ENCODE peak calls at places on chromosomes 13 and 19, in nine cellular contexts. One of them, this sample, is unnamed.

GRCh38 chr13:102443234-102443633 is 41.4 kb upstream of the FGF14 start:
- DNase-seq in AG04450: no peak
- DNase-seq in heart left ventricle: no peak
- DNase-seq in colonic mucosa: no peak
- DNase-seq in type B pancreatic cell: no peak
- DNase-seq in GM10248: no peak
- DNase-seq in kidney: no peak
- DNase-seq in cardiac fibroblast: no peak
- DNase-seq in endothelial cell: no peak
- DNase-seq in this sample: no peak

GRCh38 chr13:50320297-50320862 is 305.1 kb downstream of the KCNRG start:
- DNase-seq in AG04450: peak; percentile 4
- DNase-seq in heart left ventricle: no peak
- DNase-seq in colonic mucosa: no peak
- DNase-seq in type B pancreatic cell: no peak
- DNase-seq in GM10248: no peak
- DNase-seq in kidney: no peak
- DNase-seq in cardiac fibroblast: peak; percentile 42
- DNase-seq in endothelial cell: no peak
- DNase-seq in this sample: no peak

GRCh38 chr13:72122661-72123060 is 255.7 kb upstream of the DACH1 start:
- DNase-seq in AG04450: no peak
- DNase-seq in heart left ventricle: no peak
- DNase-seq in colonic mucosa: no peak
- DNase-seq in type B pancreatic cell: no peak
- DNase-seq in GM10248: no peak
- DNase-seq in kidney: no peak
- DNase-seq in cardiac fibroblast: no peak
- DNase-seq in endothelial cell: no peak
- DNase-seq in this sample: no peak

GRCh38 chr19:49057636-49058234 is at the start of gene CGB7:
- DNase-seq in AG04450: no peak
- DNase-seq in heart left ventricle: peak; percentile 77
- DNase-seq in colonic mucosa: peak; percentile 89
- DNase-seq in type B pancreatic cell: peak; percentile 72
- DNase-seq in GM10248: no peak
- DNase-seq in kidney: peak; percentile 86
- DNase-seq in cardiac fibroblast: peak; percentile 61
- DNase-seq in endothelial cell: peak; percentile 63
- DNase-seq in this sample: no peak

GRCh38 chr13:29909975-29910674 is 59.7 kb upstream of the UBL3 start:
- DNase-seq in AG04450: no peak
- DNase-seq in heart left ventricle: no peak
- DNase-seq in colonic mucosa: no peak
- DNase-seq in type B pancreatic cell: no peak
- DNase-seq in GM10248: no peak
- DNase-seq in kidney: no peak
- DNase-seq in cardiac fibroblast: peak; percentile 53
- DNase-seq in endothelial cell: no peak
- DNase-seq in this sample: peak; percentile 36

GRCh38 chr19:41563847-41564514 is 12.0 kb upstream of the CEACAM21 start:
- DNase-seq in AG04450: no peak
- DNase-seq in heart left ventricle: no peak
- DNase-seq in colonic mucosa: no peak
- DNase-seq in type B pancreatic cell: no peak
- DNase-seq in GM10248: peak; percentile 28
- DNase-seq in kidney: no peak
- DNase-seq in cardiac fibroblast: no peak
- DNase-seq in endothelial cell: no peak
- DNase-seq in this sample: peak; percentile 49

GRCh38 chr13:73146705-73147104 is 87.9 kb downstream of the KLF5 start:
- DNase-seq in AG04450: no peak
- DNase-seq in heart left ventricle: no peak
- DNase-seq in colonic mucosa: no peak
- DNase-seq in type B pancreatic cell: no peak
- DNase-seq in GM10248: no peak
- DNase-seq in kidney: no peak
- DNase-seq in cardiac fibroblast: no peak
- DNase-seq in endothelial cell: no peak
- DNase-seq in this sample: no peak

GRCh38 chr19:5921777-5922176 is 7.7 kb downstream of the CAPS start:
- DNase-seq in AG04450: no peak
- DNase-seq in heart left ventricle: no peak
- DNase-seq in colonic mucosa: no peak
- DNase-seq in type B pancreatic cell: no peak
- DNase-seq in GM10248: no peak
- DNase-seq in kidney: no peak
- DNase-seq in cardiac fibroblast: no peak
- DNase-seq in endothelial cell: no peak
- DNase-seq in this sample: no peak

DNA sequence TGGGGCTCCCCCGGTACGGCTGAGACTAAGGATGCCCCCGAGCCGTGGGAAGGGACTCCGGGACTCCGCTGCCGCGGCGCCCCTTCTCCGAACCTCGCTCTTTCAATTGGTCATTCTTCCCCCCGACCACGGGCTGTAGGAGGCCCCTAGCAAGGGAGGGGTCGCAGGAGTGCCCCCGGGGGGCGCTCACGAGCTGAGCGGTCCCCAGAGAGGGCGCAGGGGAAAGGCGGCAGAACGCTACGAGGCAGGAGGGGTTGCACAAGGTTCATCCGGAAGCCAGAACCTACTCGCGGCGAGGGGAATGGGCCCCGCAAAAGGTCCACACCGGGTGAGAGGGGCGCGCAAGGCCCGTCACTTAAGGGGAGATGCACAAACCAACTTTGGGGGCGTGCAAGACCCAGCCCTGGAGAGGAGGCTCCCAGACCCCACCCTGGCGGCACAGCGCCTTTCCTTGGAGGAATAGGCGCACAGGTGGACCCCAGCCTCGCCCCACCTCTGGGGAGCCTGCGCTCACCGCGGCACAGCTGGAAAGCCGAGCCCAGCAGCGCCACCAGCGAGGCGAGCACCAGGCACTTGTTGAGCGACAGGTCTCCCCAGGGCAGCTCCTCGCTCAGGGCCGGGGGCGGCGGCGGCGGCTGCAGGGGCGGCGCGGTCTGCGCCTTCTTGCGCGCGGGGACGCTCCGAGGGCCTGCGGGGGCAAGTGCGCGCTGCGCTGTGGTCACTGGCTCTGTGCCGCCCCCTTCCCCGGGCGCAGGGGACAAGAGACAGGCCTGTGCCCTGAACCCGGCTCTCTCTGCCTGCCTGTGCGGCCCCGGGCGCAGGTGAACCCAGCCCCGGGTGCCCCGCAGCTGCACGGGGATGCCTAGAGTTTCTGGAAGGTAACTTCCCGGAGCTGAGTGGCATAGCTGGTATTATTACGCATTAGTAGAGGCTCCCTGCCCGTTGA is 2.8 kb downstream of the JSRP1 start:
- DNase-seq in AG04450: no peak
- DNase-seq in heart left ventricle: no peak
- DNase-seq in colonic mucosa: no peak
- DNase-seq in type B pancreatic cell: peak; percentile 74
- DNase-seq in GM10248: no peak
- DNase-seq in kidney: peak; percentile 74
- DNase-seq in cardiac fibroblast: no peak
- DNase-seq in endothelial cell: no peak
- DNase-seq in this sample: no peak
- TF ChIP-seq CTCF in AG04450: peak; percentile 22
- TF ChIP-seq CTCF in heart left ventricle: no peak
- TF ChIP-seq CTCF in colonic mucosa: no peak
- TF ChIP-seq CTCF in type B pancreatic cell: peak; percentile 52
- TF ChIP-seq CTCF in GM10248: peak; percentile 67
- TF ChIP-seq CTCF in kidney: no peak
- TF ChIP-seq CTCF in cardiac fibroblast: no peak
- TF ChIP-seq CTCF in endothelial cell: peak; percentile 0
- TF ChIP-seq CTCF in this sample: peak; percentile 30

GRCh38 chr13:23159587-23160240 is 21.1 kb upstream of the SGCG start:
- DNase-seq in AG04450: no peak
- DNase-seq in heart left ventricle: no peak
- DNase-seq in colonic mucosa: no peak
- DNase-seq in type B pancreatic cell: no peak
- DNase-seq in GM10248: peak; percentile 20
- DNase-seq in kidney: no peak
- DNase-seq in cardiac fibroblast: no peak
- DNase-seq in endothelial cell: peak; percentile 25
- DNase-seq in this sample: no peak

GRCh38 chr13:23160241-23161175 is 20.3 kb upstream of the SGCG start:
- DNase-seq in AG04450: no peak
- DNase-seq in heart left ventricle: no peak
- DNase-seq in colonic mucosa: no peak
- DNase-seq in type B pancreatic cell: no peak
- DNase-seq in GM10248: no peak
- DNase-seq in kidney: no peak
- DNase-seq in cardiac fibroblast: no peak
- DNase-seq in endothelial cell: no peak
- DNase-seq in this sample: no peak

GRCh38 chr13:23161176-23161825 is 19.5 kb upstream of the SGCG start:
- DNase-seq in AG04450: no peak
- DNase-seq in heart left ventricle: no peak
- DNase-seq in colonic mucosa: no peak
- DNase-seq in type B pancreatic cell: no peak
- DNase-seq in GM10248: no peak
- DNase-seq in kidney: no peak
- DNase-seq in cardiac fibroblast: no peak
- DNase-seq in endothelial cell: no peak
- DNase-seq in this sample: no peak

GRCh38 chr13:23159205-23159586 is 21.6 kb upstream of the SGCG start:
- DNase-seq in AG04450: no peak
- DNase-seq in heart left ventricle: no peak
- DNase-seq in colonic mucosa: peak; percentile 42
- DNase-seq in type B pancreatic cell: no peak
- DNase-seq in GM10248: peak; percentile 41
- DNase-seq in kidney: no peak
- DNase-seq in cardiac fibroblast: peak; percentile 16
- DNase-seq in endothelial cell: peak; percentile 74
- DNase-seq in this sample: no peak
- TF ChIP-seq CTCF in AG04450: peak; percentile 74
- TF ChIP-seq CTCF in heart left ventricle: peak; percentile 44
- TF ChIP-seq CTCF in colonic mucosa: peak; percentile 13
- TF ChIP-seq CTCF in type B pancreatic cell: peak; percentile 88
- TF ChIP-seq CTCF in GM10248: peak; percentile 41
- TF ChIP-seq CTCF in kidney: peak; percentile 19
- TF ChIP-seq CTCF in cardiac fibroblast: peak; percentile 73
- TF ChIP-seq CTCF in endothelial cell: peak; percentile 74
- TF ChIP-seq CTCF in this sample: peak; percentile 77

DNA sequence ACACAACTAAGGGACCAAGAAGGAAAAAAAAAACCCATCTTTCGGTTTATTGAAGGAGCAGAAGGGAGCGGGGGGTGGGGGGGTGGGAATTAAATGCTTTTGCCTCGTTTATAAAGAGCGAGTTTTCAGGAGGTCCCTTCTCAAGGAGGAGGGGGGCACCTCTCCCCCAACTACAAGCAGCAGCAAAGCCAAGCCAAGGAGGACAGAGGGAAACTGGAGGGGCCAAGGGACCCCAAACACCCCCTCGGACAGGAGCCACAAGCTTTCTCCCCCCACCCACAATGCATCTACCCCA is 2.4 kb downstream of the IRF2BP1 start:
- DNase-seq in AG04450: no peak
- DNase-seq in heart left ventricle: no peak
- DNase-seq in colonic mucosa: no peak
- DNase-seq in type B pancreatic cell: no peak
- DNase-seq in GM10248: no peak
- DNase-seq in kidney: no peak
- DNase-seq in cardiac fibroblast: no peak
- DNase-seq in endothelial cell: no peak
- DNase-seq in this sample: no peak
- TF ChIP-seq CTCF in AG04450: no peak
- TF ChIP-seq CTCF in heart left ventricle: no peak
- TF ChIP-seq CTCF in colonic mucosa: peak; percentile 47
- TF ChIP-seq CTCF in type B pancreatic cell: peak; percentile 29
- TF ChIP-seq CTCF in GM10248: no peak
- TF ChIP-seq CTCF in kidney: no peak
- TF ChIP-seq CTCF in cardiac fibroblast: no peak
- TF ChIP-seq CTCF in endothelial cell: no peak
- TF ChIP-seq CTCF in this sample: peak; percentile 32

GRCh38 chr19:37313335-37313627 is 57.6 kb upstream of the ZNF527 start:
- DNase-seq in AG04450: no peak
- DNase-seq in heart left ventricle: no peak
- DNase-seq in colonic mucosa: no peak
- DNase-seq in type B pancreatic cell: no peak
- DNase-seq in GM10248: no peak
- DNase-seq in kidney: no peak
- DNase-seq in cardiac fibroblast: no peak
- DNase-seq in endothelial cell: no peak
- DNase-seq in this sample: no peak

DNA sequence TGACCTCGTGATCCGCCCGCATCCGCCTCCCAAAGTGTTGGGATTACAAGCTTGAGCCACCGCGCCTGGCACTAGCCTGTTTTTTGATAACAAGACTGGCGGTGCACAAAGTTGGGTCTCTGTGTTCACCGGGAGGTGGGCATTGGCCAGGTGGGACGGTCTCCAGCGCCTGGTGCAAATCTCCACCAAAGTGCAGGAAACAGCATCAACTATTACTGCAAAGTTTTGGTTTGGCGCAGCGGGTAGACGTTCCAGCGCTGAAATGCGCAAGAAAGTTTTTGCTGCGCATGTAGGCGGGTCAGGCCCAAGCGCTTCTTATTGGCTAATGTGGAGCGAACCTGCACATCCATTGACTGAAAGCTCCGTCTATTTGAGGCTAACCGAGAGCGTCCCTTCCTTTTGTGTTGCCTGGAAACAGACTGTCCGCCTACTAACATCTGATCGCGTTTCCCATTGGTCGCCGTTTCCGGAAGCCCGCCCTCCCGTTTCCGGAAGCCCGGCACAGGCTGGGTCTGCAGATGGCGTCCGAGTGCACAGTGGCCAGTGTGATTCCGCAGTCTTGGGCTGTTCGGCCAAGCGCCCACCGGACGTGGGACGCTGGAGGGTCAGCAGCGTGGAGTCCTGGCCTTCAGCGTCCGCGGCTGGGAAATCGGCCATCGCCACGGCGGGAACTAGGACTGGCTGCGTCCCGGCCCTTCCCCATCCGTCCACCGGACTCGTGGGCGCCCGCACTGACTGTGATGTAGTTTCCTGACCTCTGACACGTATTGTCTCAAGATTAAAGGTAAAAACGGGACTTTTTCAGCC is 53.3 kb upstream of the ZNF527 start:
- DNase-seq in AG04450: peak; percentile 98
- DNase-seq in heart left ventricle: peak; percentile 97
- DNase-seq in colonic mucosa: peak; percentile 97
- DNase-seq in type B pancreatic cell: peak; percentile 94
- DNase-seq in GM10248: peak; percentile 94
- DNase-seq in kidney: peak; percentile 98
- DNase-seq in cardiac fibroblast: peak; percentile 99
- DNase-seq in endothelial cell: peak; percentile 93
- DNase-seq in this sample: peak; percentile 97
- TF ChIP-seq CTCF in AG04450: peak; percentile 40
- TF ChIP-seq CTCF in heart left ventricle: no peak
- TF ChIP-seq CTCF in colonic mucosa: no peak
- TF ChIP-seq CTCF in type B pancreatic cell: peak; percentile 32
- TF ChIP-seq CTCF in GM10248: peak; percentile 43
- TF ChIP-seq CTCF in kidney: peak; percentile 30
- TF ChIP-seq CTCF in cardiac fibroblast: peak; percentile 33
- TF ChIP-seq CTCF in endothelial cell: no peak
- TF ChIP-seq CTCF in this sample: peak; percentile 50

GRCh38 chr19:3010871-3011270 is 18.2 kb downstream of the TLE2 start:
- DNase-seq in AG04450: no peak
- DNase-seq in heart left ventricle: no peak
- DNase-seq in colonic mucosa: no peak
- DNase-seq in type B pancreatic cell: no peak
- DNase-seq in GM10248: no peak
- DNase-seq in kidney: no peak
- DNase-seq in cardiac fibroblast: no peak
- DNase-seq in endothelial cell: no peak
- DNase-seq in this sample: no peak
- TF ChIP-seq CTCF in AG04450: no peak
- TF ChIP-seq CTCF in heart left ventricle: no peak
- TF ChIP-seq CTCF in colonic mucosa: no peak
- TF ChIP-seq CTCF in type B pancreatic cell: no peak
- TF ChIP-seq CTCF in GM10248: no peak
- TF ChIP-seq CTCF in kidney: no peak
- TF ChIP-seq CTCF in cardiac fibroblast: no peak
- TF ChIP-seq CTCF in endothelial cell: no peak
- TF ChIP-seq CTCF in this sample: no peak

GRCh38 chr13:113061271-113061625 is 44.3 kb upstream of the F7 start:
- DNase-seq in AG04450: no peak
- DNase-seq in heart left ventricle: no peak
- DNase-seq in colonic mucosa: no peak
- DNase-seq in type B pancreatic cell: no peak
- DNase-seq in GM10248: no peak
- DNase-seq in kidney: peak; percentile 60
- DNase-seq in cardiac fibroblast: no peak
- DNase-seq in endothelial cell: no peak
- DNase-seq in this sample: no peak
- TF ChIP-seq CTCF in AG04450: no peak
- TF ChIP-seq CTCF in heart left ventricle: no peak
- TF ChIP-seq CTCF in colonic mucosa: no peak
- TF ChIP-seq CTCF in type B pancreatic cell: no peak
- TF ChIP-seq CTCF in GM10248: no peak
- TF ChIP-seq CTCF in kidney: no peak
- TF ChIP-seq CTCF in cardiac fibroblast: no peak
- TF ChIP-seq CTCF in endothelial cell: no peak
- TF ChIP-seq CTCF in this sample: no peak